ENCODE peak calls at places on chromosomes 16 and 17, in six cellular contexts. W is upper lobe of left lung, G is right lobe of liver, A is DND-41, K is PC-9, X is adrenal gland. O is an unnamed sample. For H3K27me3 and H3K4me1, the result is how much of the 10 kb centered on the place peaks cover.

GRCh38 chr17:4035081-4035680 is 70.9 kb upstream of the ATP2A3 start:
- DNase-seq in K (no peak), A (no peak), W (no peak), X (no peak), G (no peak), O (no peak)

GRCh38 chr17:62179525-62180161 is 114.6 kb upstream of the MED13 start:
- DNase-seq in W (peak), A (no peak), G (no peak), X (peak), K (peak), O (no peak)

GRCh38 chr16:54846761-54847160 is 83.9 kb upstream of the IRX5 start:
- DNase-seq in X (no peak), K (peak), G (no peak), A (no peak), W (no peak), O (no peak)

GRCh38 chr17:27343294-27343693 is 49.4 kb downstream of the WSB1 start:
- DNase-seq in K (no peak), W (no peak), G (no peak), X (no peak), A (no peak), O (no peak)

GRCh38 chr17:46991618-46992017 is 12.6 kb upstream of the RPRML start:
- DNase-seq in K (no peak), W (no peak), G (no peak), X (no peak), A (no peak), O (no peak)

GRCh38 chr17:2828396-2829038 is 32.3 kb downstream of the RAP1GAP2 start:
- DNase-seq in K (no peak), W (peak), G (peak), A (peak), X (peak), O (peak)

GRCh38 chr16:79998143-79998542 is 397.6 kb upstream of the MAF start:
- DNase-seq in X (no peak), K (no peak), A (no peak), G (no peak), W (no peak), O (no peak)

GRCh38 chr17:76718516-76718915 is 7.8 kb upstream of the MXRA7 start:
- DNase-seq in A (no peak), X (no peak), W (peak), G (no peak), K (no peak), O (no peak)

GRCh38 chr17:44118427-44119050 is 4.9 kb downstream of the HDAC5 start:
- DNase-seq in K (no peak), W (no peak), G (no peak), A (no peak), X (no peak), O (no peak)

GRCh38 chr17:17028878-17029535 is 13.2 kb upstream of the MPRIP start:
- DNase-seq in G (no peak), K (no peak), A (no peak), X (no peak), W (no peak), O (no peak)

GRCh38 chr17:64056269-64057005 is 36.0 kb upstream of the ICAM2 start:
- DNase-seq in W (peak), G (no peak), K (peak), A (no peak), X (no peak), O (no peak)

DNA sequence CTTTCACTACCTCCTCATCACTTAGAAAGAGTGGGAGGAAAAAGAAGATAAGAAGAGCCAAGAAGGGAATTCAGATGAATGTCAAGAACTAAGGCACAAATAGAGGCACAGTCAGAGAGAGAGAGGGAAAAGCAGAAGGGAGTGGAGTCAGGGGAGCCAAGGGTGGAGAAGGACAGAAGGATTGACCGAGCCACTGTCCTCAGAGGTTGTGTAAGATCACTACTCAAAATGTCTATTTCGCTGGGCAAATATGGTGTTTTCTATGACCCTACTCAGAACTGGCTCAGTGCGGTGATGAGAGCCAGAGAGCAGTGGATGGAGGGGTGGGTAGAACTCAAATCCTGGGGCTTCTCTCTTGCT is 139.2 kb upstream of the HS3ST2 start:
- DNase-seq in W (no peak), G (no peak), X (no peak), A (no peak), K (no peak), O (no peak)
- H3K27me3 ChIP-seq in W (under half), G (under half), X (under half), A (under half), K (under half), O (under half)

GRCh38 chr17:1010086-1010450 is 13.1 kb downstream of the TIMM22 start:
- DNase-seq in K (no peak), X (no peak), G (no peak), W (no peak), A (no peak), O (no peak)
- H3K27ac ChIP-seq in K (no peak), X (no peak), G (no peak), W (peak), A (no peak), O (no peak)

DNA sequence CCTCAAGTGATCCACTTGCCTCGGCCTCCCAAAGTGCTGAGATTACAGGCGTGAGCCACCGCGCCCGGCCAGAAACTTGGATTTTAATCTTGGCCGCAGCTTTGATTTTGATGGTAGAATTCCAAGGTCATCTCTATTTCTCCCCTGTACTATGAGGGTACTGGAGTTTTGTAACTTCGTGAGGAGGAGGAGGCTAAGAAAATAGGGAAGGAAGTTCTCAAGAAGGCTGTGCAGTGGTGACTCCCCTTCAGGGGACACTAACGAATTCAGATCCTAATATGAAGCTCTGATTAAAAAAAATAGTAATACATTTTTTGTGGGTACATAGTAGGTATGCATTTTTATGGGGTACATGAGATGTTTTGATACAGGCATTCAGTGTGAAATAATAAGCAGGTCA is 55.9 kb downstream of the LDHD start:
- DNase-seq in K (no peak), G (no peak), A (no peak), X (no peak), W (no peak), O (no peak)
- H3K4me1 ChIP-seq in K (half or more), G (under half), A (half or more), X (under half), W (under half), O (under half)

GRCh38 chr17:18959845-18960240 is 7.9 kb downstream of the SLC5A10 start:
- DNase-seq in K (no peak), X (no peak), A (no peak), W (no peak), G (no peak), O (no peak)
- H3K27me3 ChIP-seq in K (under half), X (under half), A (under half), W (under half), G (under half), O (under half)

DNA sequence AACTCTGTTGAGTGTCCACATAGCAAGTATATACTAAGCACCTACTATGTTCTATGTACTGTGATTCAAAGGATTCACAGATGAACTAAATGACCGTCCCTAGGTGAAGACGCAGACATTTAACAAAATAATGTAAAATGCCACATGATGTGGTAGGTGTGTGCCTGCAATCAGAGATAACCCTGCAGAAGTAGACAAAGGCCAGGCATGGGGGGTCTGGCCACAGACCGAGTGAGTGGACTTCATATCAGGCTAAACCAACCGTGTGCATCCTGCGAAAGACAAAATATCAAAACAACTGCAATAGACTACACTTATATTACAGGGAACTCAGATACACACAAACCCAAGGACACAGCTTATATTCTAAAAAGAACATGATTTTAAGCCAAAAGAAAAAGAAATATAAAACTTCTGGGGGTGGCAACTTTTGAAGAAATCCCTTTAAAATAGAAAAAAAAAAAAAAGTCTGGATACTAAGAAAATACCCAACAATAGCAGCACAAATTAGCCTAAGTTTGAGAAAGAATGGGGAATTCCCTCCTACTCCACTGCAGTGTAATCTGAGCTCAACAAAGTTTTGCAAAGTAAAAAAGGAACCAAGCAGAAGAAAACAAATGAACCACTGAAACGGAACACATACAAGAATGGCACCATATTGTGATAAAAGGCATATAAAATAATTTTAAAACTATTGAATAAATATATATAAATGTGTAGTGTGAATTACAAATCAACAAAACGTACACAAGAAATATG is 12.3 kb downstream of the HSDL1 start:
- DNase-seq in K (no peak), G (no peak), X (no peak), A (no peak), W (no peak), O (no peak)
- H3K27ac ChIP-seq in K (no peak), G (no peak), X (no peak), A (no peak), W (no peak), O (no peak)

DNA sequence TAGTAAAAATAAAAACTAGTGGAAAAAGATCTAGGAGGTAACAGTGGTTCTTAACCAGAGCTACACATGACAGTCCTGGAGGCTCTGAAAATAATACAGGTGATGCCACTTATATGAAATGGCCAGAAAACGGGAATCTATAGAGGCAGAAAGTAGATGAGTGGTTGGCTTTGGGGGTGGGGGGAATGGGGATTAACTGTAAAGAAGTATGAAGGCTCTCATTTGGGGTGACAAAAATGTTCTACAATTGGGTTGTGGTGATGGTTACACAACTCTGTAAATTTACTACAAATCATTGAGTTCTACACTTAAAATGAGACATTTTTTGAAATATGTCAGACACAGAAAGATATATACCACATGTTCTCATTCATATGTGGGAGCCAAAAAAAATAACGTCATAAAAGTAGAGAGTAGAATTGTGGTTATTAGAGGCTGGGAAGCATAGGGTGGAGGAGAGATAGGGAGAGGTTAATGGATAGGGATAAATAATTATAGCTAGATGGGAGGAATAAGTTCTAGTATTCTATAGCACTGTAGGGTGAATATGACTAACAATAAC is 25.7 kb downstream of the ARHGAP17 start:
- DNase-seq in X (no peak), A (no peak), W (no peak), K (no peak), G (no peak), O (no peak)
- H3K4me1 ChIP-seq in X (half or more), A (under half), W (under half), K (half or more), G (under half), O (under half)

DNA sequence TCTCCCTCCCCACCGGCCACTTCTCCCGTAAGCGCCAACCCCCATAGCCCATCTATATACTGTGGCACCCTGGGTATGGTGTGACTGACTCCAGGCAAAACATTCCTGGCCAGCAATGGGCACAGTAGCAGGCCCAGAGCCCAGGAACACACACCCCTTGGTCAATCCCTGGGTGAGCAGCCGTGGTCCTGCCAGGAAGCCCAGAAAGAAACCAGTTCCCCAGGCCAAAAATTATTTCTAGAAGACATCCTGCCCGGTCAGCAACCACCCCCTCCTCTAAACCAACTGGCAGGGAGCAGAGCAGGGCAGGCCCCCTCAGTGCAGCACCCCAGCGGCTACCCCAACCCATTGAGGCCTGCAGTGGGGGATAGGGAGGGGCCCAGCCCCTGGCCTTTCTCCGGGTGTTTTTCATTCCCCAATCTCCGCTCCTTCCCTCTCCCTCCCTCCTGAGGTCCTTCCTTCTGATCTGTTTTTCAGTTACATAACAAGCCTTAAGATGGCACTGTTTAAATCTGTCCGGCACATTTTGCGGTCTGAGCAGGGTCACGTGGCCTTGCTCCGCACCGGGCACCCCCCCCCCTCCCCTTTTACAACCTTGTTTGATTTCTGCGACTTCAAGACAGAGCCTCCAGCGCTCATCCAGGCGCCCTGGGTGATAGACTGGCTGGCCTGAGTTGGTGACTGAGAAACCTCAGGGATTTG is 2.0 kb downstream of the NPTX1 start:
- DNase-seq in A (no peak), K (no peak), X (no peak), G (no peak), W (no peak), O (no peak)
- H3K27me3 ChIP-seq in A (under half), K (under half), X (under half), G (under half), W (half or more), O (half or more)

O was measured in effector memory CD4-positive, alpha-beta T cell.